ENCODE peak calls at places on chromosomes 12 and 14, in eight cellular contexts. J is uterus, F is fibroblast of lung, Z is ecto neural progenitor cell, B is lower lobe of right lung, H is amygdala, X is HCEC 1CT, U is non-pigmented ciliary epithelial cell. E is an unnamed sample.

GRCh38 chr14:22469541-22470303 is 119.3 kb downstream of the DAD1 start:
- DNase-seq in J (no peak), F (no peak), Z (no peak), B (no peak), H (no peak), X (no peak), U (no peak), E (no peak)

GRCh38 chr12:124601699-124602098 is 34.3 kb upstream of the NCOR2 start:
- DNase-seq in J (no peak), F (peak), Z (no peak), B (no peak), H (no peak), X (no peak), U (no peak), E (peak)

GRCh38 chr12:111248981-111249380 is 119.9 kb downstream of the PHETA1 start:
- DNase-seq in J (no peak), F (peak), Z (no peak), B (no peak), H (no peak), X (peak), U (no peak), E (peak)

GRCh38 chr12:50922820-50923219 is 29.5 kb upstream of the HIGD1C start:
- DNase-seq in J (peak), F (no peak), Z (no peak), B (no peak), H (no peak), X (peak), U (no peak), E (no peak)

GRCh38 chr12:68453876-68454275 is 121.7 kb upstream of the MDM1 start:
- DNase-seq in J (no peak), F (peak), Z (no peak), B (no peak), H (no peak), X (no peak), U (no peak), E (no peak)

GRCh38 chr14:103633391-103633790 is 4.4 kb downstream of the KLC1 start:
- DNase-seq in J (no peak), F (no peak), Z (no peak), B (no peak), H (no peak), X (no peak), U (no peak), E (no peak)

GRCh38 chr12:104249017-104249416 is 33.4 kb downstream of the TXNRD1 start:
- DNase-seq in J (no peak), F (no peak), Z (no peak), B (no peak), H (no peak), X (no peak), U (no peak), E (no peak)

GRCh38 chr12:79071498-79071897 is 206.9 kb downstream of the SYT1 start:
- DNase-seq in J (no peak), F (no peak), Z (no peak), B (no peak), H (no peak), X (no peak), U (no peak), E (no peak)

GRCh38 chr12:10672231-10672868 is 1.5 kb downstream of the STYK1 start:
- DNase-seq in J (no peak), F (no peak), Z (no peak), B (no peak), H (no peak), X (no peak), U (no peak), E (no peak)

GRCh38 chr12:120012067-120012621 is 23.1 kb downstream of the BICDL1 start:
- DNase-seq in J (no peak), F (peak), Z (no peak), B (no peak), H (no peak), X (no peak), U (no peak), E (no peak)

GRCh38 chr12:93380480-93381121 is 2.9 kb downstream of the NUDT4 start:
- DNase-seq in J (no peak), F (peak), Z (no peak), B (no peak), H (no peak), X (peak), U (no peak), E (peak)

GRCh38 chr12:75481774-75482173 is 1.2 kb downstream of the GLIPR1 start:
- DNase-seq in J (peak), F (peak), Z (no peak), B (no peak), H (no peak), X (peak), U (no peak), E (no peak)

GRCh38 chr14:90796319-90796718 is 19.9 kb downstream of the TTC7B start:
- DNase-seq in J (no peak), F (no peak), Z (no peak), B (peak), H (no peak), X (no peak), U (no peak), E (no peak)

GRCh38 chr12:4444031-4444430 is 1.6 kb downstream of the FGF6 start:
- DNase-seq in J (no peak), F (no peak), Z (no peak), B (no peak), H (no peak), X (no peak), U (no peak), E (no peak)

GRCh38 chr14:23827100-23827892 is 126.3 kb upstream of the DHRS4 start:
- DNase-seq in J (no peak), F (peak), Z (no peak), B (no peak), H (no peak), X (no peak), U (no peak), E (no peak)

GRCh38 chr12:67433393-67434175 is 164.4 kb downstream of the CAND1 start:
- DNase-seq in J (no peak), F (peak), Z (no peak), B (no peak), H (no peak), X (peak), U (no peak), E (no peak)

GRCh38 chr14:61663312-61663974 is 31.9 kb upstream of the HIF1A start:
- DNase-seq in J (no peak), F (no peak), Z (no peak), B (no peak), H (no peak), X (no peak), U (no peak), E (no peak)

GRCh38 chr12:49340095-49340870 is 3.3 kb upstream of the C1QL4 start:
- DNase-seq in J (no peak), F (no peak), Z (no peak), B (no peak), H (no peak), X (no peak), U (no peak), E (no peak)

GRCh38 chr12:64650762-64651161 is 40.5 kb downstream of the RASSF3 start:
- DNase-seq in J (no peak), F (peak), Z (no peak), B (no peak), H (no peak), X (peak), U (no peak), E (no peak)

GRCh38 chr12:100789146-100789545 is 5.4 kb upstream of the ANO4 start:
- DNase-seq in J (no peak), F (peak), Z (no peak), B (no peak), H (no peak), X (peak), U (no peak), E (no peak)

GRCh38 chr12:20444595-20445170 is 76.3 kb downstream of the PDE3A start:
- DNase-seq in J (no peak), F (no peak), Z (no peak), B (no peak), H (no peak), X (no peak), U (no peak), E (no peak)

GRCh38 chr14:75489480-75489837 is 32.8 kb upstream of the BATF start:
- DNase-seq in J (no peak), F (no peak), Z (no peak), B (no peak), H (no peak), X (no peak), U (no peak), E (no peak)

GRCh38 chr14:100617715-100618693 is 30.8 kb upstream of the BEGAIN start:
- DNase-seq in J (peak), F (peak), Z (no peak), B (no peak), H (peak), X (no peak), U (no peak), E (no peak)

E was measured in NCI-H1694.